ENCODE peak calls at places on chromosomes 16 and 17, in five cellular contexts. One of them, this sample, is unnamed.
A peak's percentile ranks its signal among the peaks of the same experiment; 100 is the strongest.

GRCh38 chr16:525520-526180 is 1.9 kb upstream of the CAPN15 start:
- DNase-seq in C1 segment of cervical spinal cord: no peak
- DNase-seq in RPMI7951: peak; percentile 89
- DNase-seq in ACHN: peak; percentile 96
- DNase-seq in stimulated activated CD4-positive, alpha-beta T cell treated with anti-CD3 and anti-CD28 coated beads, Interleukin-15, amount 100 ng/mL, for 1 hour: peak; percentile 33
- DNase-seq in this sample: no peak

GRCh38 chr16:50944431-50944830 is 202.5 kb downstream of the CYLD start:
- DNase-seq in ACHN: no peak
- DNase-seq in C1 segment of cervical spinal cord: no peak
- DNase-seq in RPMI7951: no peak
- DNase-seq in stimulated activated CD4-positive, alpha-beta T cell treated with anti-CD3 and anti-CD28 coated beads, Interleukin-15, amount 100 ng/mL, for 1 hour: no peak
- DNase-seq in this sample: no peak

GRCh38 chr16:67015317-67015731 is 13.6 kb upstream of the CBFB start:
- DNase-seq in stimulated activated CD4-positive, alpha-beta T cell treated with anti-CD3 and anti-CD28 coated beads, Interleukin-15, amount 100 ng/mL, for 1 hour: no peak
- DNase-seq in ACHN: peak; percentile 46
- DNase-seq in RPMI7951: no peak
- DNase-seq in C1 segment of cervical spinal cord: no peak
- DNase-seq in this sample: no peak

GRCh38 chr16:88442811-88443576 is 10.1 kb upstream of the ZFPM1 start:
- DNase-seq in ACHN: peak; percentile 79
- DNase-seq in RPMI7951: peak; percentile 60
- DNase-seq in stimulated activated CD4-positive, alpha-beta T cell treated with anti-CD3 and anti-CD28 coated beads, Interleukin-15, amount 100 ng/mL, for 1 hour: peak; percentile 70
- DNase-seq in C1 segment of cervical spinal cord: no peak
- DNase-seq in this sample: peak; percentile 75

GRCh38 chr16:2083876-2084687 is 36.3 kb downstream of the TSC2 start:
- DNase-seq in stimulated activated CD4-positive, alpha-beta T cell treated with anti-CD3 and anti-CD28 coated beads, Interleukin-15, amount 100 ng/mL, for 1 hour: no peak
- DNase-seq in C1 segment of cervical spinal cord: no peak
- DNase-seq in RPMI7951: no peak
- DNase-seq in ACHN: no peak
- DNase-seq in this sample: no peak

GRCh38 chr17:81651692-81652091 is 4.7 kb downstream of the PDE6G start:
- DNase-seq in ACHN: peak; percentile 96
- DNase-seq in stimulated activated CD4-positive, alpha-beta T cell treated with anti-CD3 and anti-CD28 coated beads, Interleukin-15, amount 100 ng/mL, for 1 hour: no peak
- DNase-seq in C1 segment of cervical spinal cord: no peak
- DNase-seq in RPMI7951: peak; percentile 87
- DNase-seq in this sample: no peak

GRCh38 chr17:56777859-56778258 is 55.9 kb downstream of the C17orf67 start:
- DNase-seq in C1 segment of cervical spinal cord: no peak
- DNase-seq in ACHN: no peak
- DNase-seq in RPMI7951: peak; percentile 22
- DNase-seq in stimulated activated CD4-positive, alpha-beta T cell treated with anti-CD3 and anti-CD28 coated beads, Interleukin-15, amount 100 ng/mL, for 1 hour: no peak
- DNase-seq in this sample: no peak

GRCh38 chr17:78324391-78325075 is 35.3 kb downstream of the SOCS3 start:
- DNase-seq in RPMI7951: peak; percentile 90
- DNase-seq in ACHN: no peak
- DNase-seq in C1 segment of cervical spinal cord: no peak
- DNase-seq in stimulated activated CD4-positive, alpha-beta T cell treated with anti-CD3 and anti-CD28 coated beads, Interleukin-15, amount 100 ng/mL, for 1 hour: no peak
- DNase-seq in this sample: no peak

GRCh38 chr16:56637814-56638750 is at the start of gene MT1A:
- DNase-seq in C1 segment of cervical spinal cord: no peak
- DNase-seq in ACHN: peak; percentile 43
- DNase-seq in stimulated activated CD4-positive, alpha-beta T cell treated with anti-CD3 and anti-CD28 coated beads, Interleukin-15, amount 100 ng/mL, for 1 hour: no peak
- DNase-seq in RPMI7951: peak; percentile 23
- DNase-seq in this sample: no peak

GRCh38 chr17:422196-422930 is 69.8 kb upstream of the RPH3AL start:
- DNase-seq in stimulated activated CD4-positive, alpha-beta T cell treated with anti-CD3 and anti-CD28 coated beads, Interleukin-15, amount 100 ng/mL, for 1 hour: no peak
- DNase-seq in C1 segment of cervical spinal cord: no peak
- DNase-seq in RPMI7951: no peak
- DNase-seq in ACHN: no peak
- DNase-seq in this sample: no peak

GRCh38 chr17:77451894-77452852 is 311.4 kb downstream of the SEC14L1 start:
- DNase-seq in stimulated activated CD4-positive, alpha-beta T cell treated with anti-CD3 and anti-CD28 coated beads, Interleukin-15, amount 100 ng/mL, for 1 hour: no peak
- DNase-seq in C1 segment of cervical spinal cord: no peak
- DNase-seq in ACHN: no peak
- DNase-seq in RPMI7951: peak; percentile 65
- DNase-seq in this sample: no peak

GRCh38 chr16:57810197-57811024 is 8.1 kb upstream of the KIFC3 start:
- DNase-seq in ACHN: peak; percentile 98
- DNase-seq in RPMI7951: peak; percentile 92
- DNase-seq in stimulated activated CD4-positive, alpha-beta T cell treated with anti-CD3 and anti-CD28 coated beads, Interleukin-15, amount 100 ng/mL, for 1 hour: peak; percentile 48
- DNase-seq in C1 segment of cervical spinal cord: no peak
- DNase-seq in this sample: peak; percentile 61

This sample was measured in central memory CD8-positive, alpha-beta T cell.